ENCODE peak calls at places on chromosome 7, in five cellular contexts. One of them, this sample, is unnamed.

GRCh38 chr7:99137418-99138180 is 6.3 kb downstream of the SMURF1 start:
- DNase-seq in H7: peak; percentile 71
- DNase-seq in heart right ventricle: no peak
- DNase-seq in HAP-1: peak; percentile 61
- DNase-seq in heart left ventricle: no peak
- DNase-seq in this sample: no peak

GRCh38 chr7:105296491-105296890 is 92.2 kb downstream of the SRPK2 start:
- DNase-seq in heart left ventricle: no peak
- DNase-seq in heart right ventricle: no peak
- DNase-seq in HAP-1: no peak
- DNase-seq in H7: no peak
- DNase-seq in this sample: no peak

GRCh38 chr7:136326045-136326610 is 349.0 kb upstream of the MTPN start:
- DNase-seq in H7: no peak
- DNase-seq in heart right ventricle: no peak
- DNase-seq in heart left ventricle: no peak
- DNase-seq in HAP-1: no peak
- DNase-seq in this sample: no peak

GRCh38 chr7:18855796-18856195 is 261.6 kb downstream of the TWIST1 start:
- DNase-seq in H7: no peak
- DNase-seq in HAP-1: no peak
- DNase-seq in heart right ventricle: no peak
- DNase-seq in heart left ventricle: no peak
- DNase-seq in this sample: no peak

GRCh38 chr7:20197837-20198236 is 19.3 kb downstream of the MACC1 start:
- DNase-seq in heart right ventricle: no peak
- DNase-seq in HAP-1: no peak
- DNase-seq in H7: peak; percentile 62
- DNase-seq in heart left ventricle: no peak
- DNase-seq in this sample: no peak

GRCh38 chr7:24830440-24831050 is 73.3 kb upstream of the GSDME start:
- DNase-seq in HAP-1: no peak
- DNase-seq in heart left ventricle: no peak
- DNase-seq in H7: no peak
- DNase-seq in heart right ventricle: no peak
- DNase-seq in this sample: no peak

GRCh38 chr7:28083159-28083997 is 97.2 kb downstream of the JAZF1 start:
- DNase-seq in heart left ventricle: no peak
- DNase-seq in heart right ventricle: no peak
- DNase-seq in H7: no peak
- DNase-seq in HAP-1: no peak
- DNase-seq in this sample: no peak

GRCh38 chr7:47405921-47406765 is 175.8 kb downstream of the TNS3 start:
- DNase-seq in HAP-1: no peak
- DNase-seq in heart left ventricle: peak; percentile 75
- DNase-seq in H7: no peak
- DNase-seq in heart right ventricle: peak; percentile 65
- DNase-seq in this sample: no peak

GRCh38 chr7:106610996-106611886 is 49.7 kb downstream of the CCDC71L start:
- DNase-seq in heart left ventricle: no peak
- DNase-seq in H7: no peak
- DNase-seq in heart right ventricle: no peak
- DNase-seq in HAP-1: no peak
- DNase-seq in this sample: no peak

GRCh38 chr7:6171532-6172330 is 100.7 kb downstream of the CYTH3 start:
- DNase-seq in heart right ventricle: peak; percentile 55
- DNase-seq in HAP-1: no peak
- DNase-seq in H7: peak; percentile 91
- DNase-seq in heart left ventricle: peak; percentile 61
- DNase-seq in this sample: no peak

GRCh38 chr7:6167587-6168154 is 104.8 kb downstream of the CYTH3 start:
- DNase-seq in H7: peak; percentile 33
- DNase-seq in HAP-1: no peak
- DNase-seq in heart left ventricle: no peak
- DNase-seq in heart right ventricle: no peak
- DNase-seq in this sample: no peak

GRCh38 chr7:6168469-6168868 is 104.0 kb downstream of the CYTH3 start:
- DNase-seq in heart left ventricle: no peak
- DNase-seq in HAP-1: no peak
- DNase-seq in heart right ventricle: no peak
- DNase-seq in H7: no peak
- DNase-seq in this sample: no peak

GRCh38 chr7:6170571-6171531 is 101.6 kb downstream of the CYTH3 start:
- DNase-seq in heart right ventricle: no peak
- DNase-seq in heart left ventricle: no peak
- DNase-seq in HAP-1: no peak
- DNase-seq in H7: peak; percentile 42
- DNase-seq in this sample: no peak

DNA sequence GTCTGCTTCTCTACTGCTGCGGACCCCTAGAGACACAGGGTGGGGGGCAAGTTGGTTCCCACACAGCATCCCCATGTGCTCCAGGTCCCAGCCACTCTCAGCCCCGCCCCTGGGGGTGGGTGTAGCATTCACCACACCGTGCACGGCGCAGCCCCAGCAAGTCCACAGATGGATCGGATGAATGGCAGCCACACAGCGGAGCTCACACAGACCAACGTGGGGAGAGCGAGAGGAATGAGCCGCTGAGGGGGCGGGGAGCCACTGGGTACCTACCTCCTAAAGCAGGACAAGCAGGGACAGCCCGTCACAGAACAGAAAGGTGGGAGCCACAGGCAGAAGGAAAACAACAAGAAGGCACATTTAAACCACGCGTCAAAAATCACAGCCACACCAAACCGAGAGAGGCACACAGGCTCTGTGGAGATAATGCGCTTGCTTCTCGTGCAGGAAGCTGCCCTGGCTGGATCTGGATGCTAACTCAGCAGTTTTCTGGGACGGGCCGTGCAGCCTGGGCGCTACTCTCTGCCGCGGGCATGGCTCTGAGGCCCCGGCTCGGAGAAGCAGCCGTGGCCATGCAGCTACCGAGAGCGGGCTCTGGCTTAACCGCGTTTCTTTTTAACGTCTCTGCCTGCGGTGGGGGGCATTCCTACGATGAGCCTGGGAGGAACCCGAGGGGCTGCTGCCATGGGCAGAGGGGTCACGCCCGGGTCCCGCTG is 102.5 kb downstream of the CYTH3 start:
- DNase-seq in heart right ventricle: no peak
- DNase-seq in heart left ventricle: no peak
- DNase-seq in HAP-1: no peak
- DNase-seq in H7: peak; percentile 46
- DNase-seq in this sample: no peak
- H3K4me3 ChIP-seq in heart right ventricle: no peak overlapping the region
- H3K4me3 ChIP-seq in heart left ventricle: no peak overlapping the region
- H3K4me3 ChIP-seq in HAP-1: no peak overlapping the region
- H3K4me3 ChIP-seq in H7: no peak overlapping the region
- H3K4me3 ChIP-seq in this sample: no peak overlapping the region

DNA sequence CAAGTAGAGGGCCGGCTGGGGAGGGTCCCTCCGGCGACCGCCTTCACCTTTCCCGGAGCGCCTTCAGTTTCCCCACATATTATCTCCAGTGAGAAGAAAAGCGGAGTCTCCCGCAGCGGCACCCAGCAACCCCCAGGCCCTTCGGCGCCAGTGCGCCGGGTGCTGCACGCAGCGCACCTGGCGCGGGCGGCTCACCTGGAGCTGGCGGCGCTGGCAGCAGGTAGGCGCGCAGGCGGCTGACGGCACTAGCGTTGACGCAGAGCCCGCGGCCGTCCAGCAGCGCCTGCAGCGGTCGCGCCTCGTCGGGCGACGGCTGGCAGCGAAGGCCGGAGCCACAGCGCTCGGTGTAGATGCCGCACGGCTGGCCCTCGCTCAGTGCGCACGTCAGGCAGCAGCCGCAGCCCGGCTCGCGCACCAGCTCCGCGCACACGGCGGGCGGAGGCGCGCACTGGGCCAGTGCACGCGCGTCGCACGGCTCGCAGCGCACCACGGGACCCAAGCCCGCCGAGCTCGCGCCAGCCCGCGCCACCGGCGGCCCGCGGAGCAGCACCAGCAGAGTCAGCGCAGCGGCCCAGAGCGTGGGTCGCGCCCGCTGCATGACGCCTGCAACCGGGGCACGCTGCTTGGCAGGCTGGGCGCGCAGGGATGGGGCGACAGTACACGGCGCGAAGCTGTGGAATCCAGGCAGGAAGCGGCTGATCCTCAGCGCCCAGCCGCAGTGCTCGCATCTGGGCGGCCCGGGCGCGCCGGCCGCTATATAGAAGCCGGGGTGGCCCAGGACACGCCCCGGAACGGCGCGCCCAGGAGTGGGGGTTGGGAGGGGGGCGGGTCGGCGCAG is at the start of gene IGFBP3:
- DNase-seq in heart right ventricle: peak; percentile 34
- DNase-seq in HAP-1: no peak
- DNase-seq in heart left ventricle: peak; percentile 55
- DNase-seq in H7: peak; percentile 86
- DNase-seq in this sample: no peak
- H3K27me3 ChIP-seq in heart right ventricle: peaks cover 10% of the 10 kb centered on the region
- H3K27me3 ChIP-seq in HAP-1: peaks cover 44% of the 10 kb centered on the region
- H3K27me3 ChIP-seq in heart left ventricle: no peaks in the 10 kb centered on the region
- H3K27me3 ChIP-seq in H7: peaks cover 48% of the 10 kb centered on the region
- H3K27me3 ChIP-seq in this sample: peaks cover 89% of the 10 kb centered on the region

GRCh38 chr7:91995391-91995790 is 54.7 kb downstream of the AKAP9 start:
- DNase-seq in heart right ventricle: no peak
- DNase-seq in HAP-1: no peak
- DNase-seq in H7: no peak
- DNase-seq in heart left ventricle: no peak
- DNase-seq in this sample: no peak
- H3K36me3 ChIP-seq in heart right ventricle: peaks cover 63% of the 10 kb centered on the region
- H3K36me3 ChIP-seq in HAP-1: peaks cover 12% of the 10 kb centered on the region
- H3K36me3 ChIP-seq in H7: peaks cover 1% of the 10 kb centered on the region
- H3K36me3 ChIP-seq in heart left ventricle: peaks cover 74% of the 10 kb centered on the region
- H3K36me3 ChIP-seq in this sample: peaks cover 28% of the 10 kb centered on the region

GRCh38 chr7:50304158-50304910 is at the start of gene IKZF1:
- DNase-seq in H7: peak; percentile 78
- DNase-seq in heart left ventricle: peak; percentile 66
- DNase-seq in HAP-1: peak; percentile 35
- DNase-seq in heart right ventricle: peak; percentile 63
- DNase-seq in this sample: peak; percentile 96

GRCh38 chr7:50303082-50303893 is 1.2 kb upstream of the IKZF1 start:
- DNase-seq in H7: peak; percentile 60
- DNase-seq in heart right ventricle: no peak
- DNase-seq in HAP-1: no peak
- DNase-seq in heart left ventricle: no peak
- DNase-seq in this sample: peak; percentile 86

GRCh38 chr7:50304911-50305621 is 550 bp downstream of the IKZF1 start:
- DNase-seq in heart right ventricle: no peak
- DNase-seq in heart left ventricle: no peak
- DNase-seq in HAP-1: no peak
- DNase-seq in H7: peak; percentile 39
- DNase-seq in this sample: peak; percentile 90

GRCh38 chr7:50302486-50303081 is 1.9 kb upstream of the IKZF1 start:
- DNase-seq in heart left ventricle: no peak
- DNase-seq in H7: peak; percentile 36
- DNase-seq in heart right ventricle: no peak
- DNase-seq in HAP-1: no peak
- DNase-seq in this sample: no peak

GRCh38 chr7:50303894-50304157 is 690 bp upstream of the IKZF1 start:
- DNase-seq in H7: peak; percentile 80
- DNase-seq in heart right ventricle: no peak
- DNase-seq in HAP-1: no peak
- DNase-seq in heart left ventricle: no peak
- DNase-seq in this sample: peak; percentile 93
- H3K4me3 ChIP-seq in H7: peak overlapping the region; percentile 60
- H3K4me3 ChIP-seq in heart right ventricle: peak overlapping the region; percentile 69
- H3K4me3 ChIP-seq in HAP-1: no peak overlapping the region
- H3K4me3 ChIP-seq in heart left ventricle: peak overlapping the region; percentile 37
- H3K4me3 ChIP-seq in this sample: peak overlapping the region; percentile 70

GRCh38 chr7:122307228-122307619 is 2.7 kb upstream of the FEZF1 start:
- DNase-seq in heart left ventricle: no peak
- DNase-seq in heart right ventricle: no peak
- DNase-seq in H7: peak; percentile 68
- DNase-seq in HAP-1: peak; percentile 42
- DNase-seq in this sample: no peak
- H3K27me3 ChIP-seq in heart left ventricle: peaks cover 99% of the 10 kb centered on the region
- H3K27me3 ChIP-seq in heart right ventricle: peaks cover 99% of the 10 kb centered on the region
- H3K27me3 ChIP-seq in H7: peaks cover 96% of the 10 kb centered on the region
- H3K27me3 ChIP-seq in HAP-1: no peaks in the 10 kb centered on the region
- H3K27me3 ChIP-seq in this sample: peaks cover 100% of the 10 kb centered on the region

DNA sequence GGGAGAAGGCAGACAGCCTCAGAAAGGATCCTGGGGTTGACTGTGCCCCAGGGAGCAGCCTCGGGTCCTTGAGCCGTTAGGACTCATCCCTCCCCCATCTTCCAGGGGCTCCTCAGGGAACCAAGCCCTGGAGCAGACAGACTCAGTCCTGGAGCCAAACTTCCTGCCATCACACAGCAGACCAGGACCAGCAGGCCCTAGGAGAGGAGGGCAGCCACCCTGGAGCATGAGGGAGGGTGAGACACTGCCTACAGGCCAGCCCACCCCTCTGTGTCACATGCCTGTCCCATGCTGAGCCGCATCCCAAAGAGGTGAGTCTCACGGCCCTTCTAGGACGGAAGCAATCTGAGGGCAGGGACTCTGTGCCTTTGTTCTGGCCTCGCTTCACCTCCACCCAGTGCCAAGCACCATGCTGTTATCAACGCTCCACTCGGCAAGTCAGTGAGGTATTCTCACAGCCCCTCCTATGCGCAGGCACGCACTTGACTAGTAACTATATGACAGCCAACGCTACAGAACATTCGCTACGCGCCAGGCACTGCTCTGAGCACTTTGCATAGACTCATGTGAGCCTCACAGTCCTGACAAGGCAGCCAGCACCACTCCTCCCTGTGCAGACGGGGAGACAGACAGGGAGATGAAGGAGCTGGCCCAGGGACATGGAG is 19.1 kb downstream of the MAD1L1 start:
- DNase-seq in heart left ventricle: peak; percentile 84
- DNase-seq in HAP-1: no peak
- DNase-seq in heart right ventricle: peak; percentile 59
- DNase-seq in H7: peak; percentile 49
- DNase-seq in this sample: peak; percentile 49
- H3K36me3 ChIP-seq in heart left ventricle: peaks cover 36% of the 10 kb centered on the region
- H3K36me3 ChIP-seq in HAP-1: peaks cover 58% of the 10 kb centered on the region
- H3K36me3 ChIP-seq in heart right ventricle: peaks cover 81% of the 10 kb centered on the region
- H3K36me3 ChIP-seq in H7: peaks cover 43% of the 10 kb centered on the region
- H3K36me3 ChIP-seq in this sample: peaks cover 82% of the 10 kb centered on the region

DNA sequence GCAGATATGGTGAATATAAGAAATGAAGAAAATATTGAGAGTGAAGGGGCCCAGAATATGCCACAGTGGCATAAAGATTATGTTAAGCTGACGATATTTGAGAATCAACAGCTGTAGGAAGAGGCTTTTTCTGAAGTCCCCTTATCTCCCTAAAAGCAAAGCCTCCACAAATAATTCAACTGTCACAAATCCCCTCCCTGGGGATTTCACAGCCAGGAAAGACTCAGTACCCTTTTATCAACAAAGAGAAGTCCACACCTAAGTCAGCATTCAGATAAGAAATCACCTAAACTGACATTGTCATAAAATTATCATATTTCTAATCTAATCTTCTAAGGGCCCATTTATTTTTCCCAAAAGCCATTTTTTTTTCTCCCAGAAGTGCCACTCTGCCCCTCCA is 284.9 kb upstream of the VWC2 start:
- DNase-seq in HAP-1: no peak
- DNase-seq in H7: no peak
- DNase-seq in heart right ventricle: no peak
- DNase-seq in heart left ventricle: no peak
- DNase-seq in this sample: no peak
- H3K4me3 ChIP-seq in HAP-1: no peak overlapping the region
- H3K4me3 ChIP-seq in H7: no peak overlapping the region
- H3K4me3 ChIP-seq in heart right ventricle: no peak overlapping the region
- H3K4me3 ChIP-seq in heart left ventricle: no peak overlapping the region
- H3K4me3 ChIP-seq in this sample: no peak overlapping the region

This sample was measured in spleen.